ENCODE peak calls at places on chromosomes 2 and 18, in four cellular contexts. One of them, this sample, is unnamed.

GRCh38 chr2:25810428-25810827 is 67.9 kb downstream of the ASXL2 start:
- DNase-seq in cardiac muscle cell: no peak
- DNase-seq in left ventricle myocardium inferior: no peak
- DNase-seq in choroid plexus epithelial cell: no peak
- DNase-seq in this sample: no peak

GRCh38 chr2:137764638-137765037 is 199.6 kb upstream of the HNMT start:
- DNase-seq in cardiac muscle cell: no peak
- DNase-seq in left ventricle myocardium inferior: no peak
- DNase-seq in choroid plexus epithelial cell: no peak
- DNase-seq in this sample: no peak

GRCh38 chr2:69059731-69060290 is 46.8 kb downstream of the ANTXR1 start:
- DNase-seq in cardiac muscle cell: peak; percentile 47
- DNase-seq in left ventricle myocardium inferior: no peak
- DNase-seq in choroid plexus epithelial cell: no peak
- DNase-seq in this sample: no peak

GRCh38 chr2:226556050-226556449 is 243.6 kb downstream of the IRS1 start:
- DNase-seq in cardiac muscle cell: no peak
- DNase-seq in left ventricle myocardium inferior: no peak
- DNase-seq in choroid plexus epithelial cell: no peak
- DNase-seq in this sample: no peak

GRCh38 chr18:28802546-28802945 is 625.6 kb upstream of the CDH2 start:
- DNase-seq in cardiac muscle cell: peak; percentile 59
- DNase-seq in left ventricle myocardium inferior: no peak
- DNase-seq in choroid plexus epithelial cell: no peak
- DNase-seq in this sample: no peak

GRCh38 chr2:98623657-98624056 is 15.3 kb downstream of the UNC50 start:
- DNase-seq in cardiac muscle cell: peak; percentile 79
- DNase-seq in left ventricle myocardium inferior: peak; percentile 48
- DNase-seq in choroid plexus epithelial cell: peak; percentile 76
- DNase-seq in this sample: no peak

GRCh38 chr2:237866119-237866621 is 6.7 kb downstream of the RAMP1 start:
- DNase-seq in cardiac muscle cell: peak; percentile 68
- DNase-seq in left ventricle myocardium inferior: no peak
- DNase-seq in choroid plexus epithelial cell: peak; percentile 61
- DNase-seq in this sample: no peak

GRCh38 chr2:31764169-31764568 is 183.4 kb upstream of the SRD5A2 start:
- DNase-seq in cardiac muscle cell: no peak
- DNase-seq in left ventricle myocardium inferior: no peak
- DNase-seq in choroid plexus epithelial cell: no peak
- DNase-seq in this sample: no peak

GRCh38 chr2:121872651-121873050 is 117.2 kb downstream of the TSN start:
- DNase-seq in cardiac muscle cell: no peak
- DNase-seq in left ventricle myocardium inferior: no peak
- DNase-seq in choroid plexus epithelial cell: no peak
- DNase-seq in this sample: no peak

GRCh38 chr2:136136921-136137320 is 19.0 kb upstream of the CXCR4 start:
- DNase-seq in cardiac muscle cell: no peak
- DNase-seq in left ventricle myocardium inferior: no peak
- DNase-seq in choroid plexus epithelial cell: no peak
- DNase-seq in this sample: no peak

GRCh38 chr18:1513519-1513918 is 608.8 kb downstream of the ADCYAP1 start:
- DNase-seq in cardiac muscle cell: peak; percentile 1
- DNase-seq in left ventricle myocardium inferior: no peak
- DNase-seq in choroid plexus epithelial cell: no peak
- DNase-seq in this sample: no peak

GRCh38 chr2:178237488-178238143 is 43.3 kb downstream of the OSBPL6 start:
- DNase-seq in cardiac muscle cell: no peak
- DNase-seq in left ventricle myocardium inferior: no peak
- DNase-seq in choroid plexus epithelial cell: no peak
- DNase-seq in this sample: no peak

GRCh38 chr2:102301867-102302362 is 9.4 kb upstream of the IL1RL1 start:
- DNase-seq in cardiac muscle cell: peak; percentile 80
- DNase-seq in left ventricle myocardium inferior: no peak
- DNase-seq in choroid plexus epithelial cell: peak; percentile 77
- DNase-seq in this sample: no peak

GRCh38 chr2:26457241-26457666 is 20.7 kb downstream of the OTOF start:
- DNase-seq in cardiac muscle cell: no peak
- DNase-seq in left ventricle myocardium inferior: no peak
- DNase-seq in choroid plexus epithelial cell: no peak
- DNase-seq in this sample: no peak

GRCh38 chr18:13175754-13176210 is 42.8 kb upstream of the LDLRAD4 start:
- DNase-seq in cardiac muscle cell: no peak
- DNase-seq in left ventricle myocardium inferior: no peak
- DNase-seq in choroid plexus epithelial cell: no peak
- DNase-seq in this sample: no peak

GRCh38 chr2:153101187-153101586 is 377.4 kb downstream of the RPRM start:
- DNase-seq in cardiac muscle cell: no peak
- DNase-seq in left ventricle myocardium inferior: no peak
- DNase-seq in choroid plexus epithelial cell: no peak
- DNase-seq in this sample: no peak

GRCh38 chr2:163681765-163682164 is 54.0 kb downstream of the FIGN start:
- DNase-seq in cardiac muscle cell: peak; percentile 83
- DNase-seq in left ventricle myocardium inferior: no peak
- DNase-seq in choroid plexus epithelial cell: peak; percentile 63
- DNase-seq in this sample: no peak

GRCh38 chr18:70419526-70419925 is 130.7 kb downstream of the SOCS6 start:
- DNase-seq in cardiac muscle cell: peak; percentile 88
- DNase-seq in left ventricle myocardium inferior: no peak
- DNase-seq in choroid plexus epithelial cell: peak; percentile 53
- DNase-seq in this sample: no peak

GRCh38 chr18:22368066-22368465 is 49.6 kb downstream of the CTAGE1 start:
- DNase-seq in cardiac muscle cell: no peak
- DNase-seq in left ventricle myocardium inferior: no peak
- DNase-seq in choroid plexus epithelial cell: no peak
- DNase-seq in this sample: no peak

GRCh38 chr18:23066504-23067039 is 68.7 kb upstream of the CABLES1 start:
- DNase-seq in cardiac muscle cell: no peak
- DNase-seq in left ventricle myocardium inferior: no peak
- DNase-seq in choroid plexus epithelial cell: no peak
- DNase-seq in this sample: no peak

GRCh38 chr18:74447404-74448152 is 9.5 kb downstream of the DIPK1C start:
- DNase-seq in cardiac muscle cell: no peak
- DNase-seq in left ventricle myocardium inferior: no peak
- DNase-seq in choroid plexus epithelial cell: no peak
- DNase-seq in this sample: no peak

GRCh38 chr2:41926614-41927580 is 120.9 kb upstream of the PKDCC start:
- DNase-seq in cardiac muscle cell: peak; percentile 56
- DNase-seq in left ventricle myocardium inferior: no peak
- DNase-seq in choroid plexus epithelial cell: no peak
- DNase-seq in this sample: no peak

GRCh38 chr18:7775848-7776247 is 208.7 kb downstream of the PTPRM start:
- DNase-seq in cardiac muscle cell: no peak
- DNase-seq in left ventricle myocardium inferior: no peak
- DNase-seq in choroid plexus epithelial cell: no peak
- DNase-seq in this sample: no peak

GRCh38 chr18:74929110-74929509 is 279.8 kb downstream of the PTGR3 start:
- DNase-seq in cardiac muscle cell: no peak
- DNase-seq in left ventricle myocardium inferior: no peak
- DNase-seq in choroid plexus epithelial cell: no peak
- DNase-seq in this sample: no peak

GRCh38 chr2:144520718-144521487 is 984 bp upstream of the ZEB2 start:
- DNase-seq in cardiac muscle cell: peak; percentile 95
- DNase-seq in left ventricle myocardium inferior: no peak
- DNase-seq in choroid plexus epithelial cell: peak; percentile 95
- DNase-seq in this sample: no peak

GRCh38 chr2:159256159-159256558 is 30.3 kb downstream of the WDSUB1 start:
- DNase-seq in cardiac muscle cell: no peak
- DNase-seq in left ventricle myocardium inferior: no peak
- DNase-seq in choroid plexus epithelial cell: peak; percentile 81
- DNase-seq in this sample: peak; percentile 67

GRCh38 chr2:165535443-165535842 is 65.9 kb downstream of the CSRNP3 start:
- DNase-seq in cardiac muscle cell: no peak
- DNase-seq in left ventricle myocardium inferior: no peak
- DNase-seq in choroid plexus epithelial cell: no peak
- DNase-seq in this sample: no peak

GRCh38 chr2:151363709-151364108 is 6.3 kb downstream of the TNFAIP6 start:
- DNase-seq in cardiac muscle cell: peak; percentile 92
- DNase-seq in left ventricle myocardium inferior: peak; percentile 39
- DNase-seq in choroid plexus epithelial cell: peak; percentile 52
- DNase-seq in this sample: no peak

GRCh38 chr2:128415768-128416039 is 97.0 kb upstream of the HS6ST1 start:
- DNase-seq in cardiac muscle cell: no peak
- DNase-seq in left ventricle myocardium inferior: no peak
- DNase-seq in choroid plexus epithelial cell: no peak
- DNase-seq in this sample: no peak

GRCh38 chr2:182730486-182730885 is 14.4 kb downstream of the DNAJC10 start:
- DNase-seq in cardiac muscle cell: no peak
- DNase-seq in left ventricle myocardium inferior: no peak
- DNase-seq in choroid plexus epithelial cell: no peak
- DNase-seq in this sample: no peak

GRCh38 chr2:187614756-187615155 is 60.5 kb upstream of the TFPI start:
- DNase-seq in cardiac muscle cell: peak; percentile 37
- DNase-seq in left ventricle myocardium inferior: no peak
- DNase-seq in choroid plexus epithelial cell: peak; percentile 83
- DNase-seq in this sample: no peak

GRCh38 chr2:9703701-9704221 is 73.0 kb upstream of the YWHAQ start:
- DNase-seq in cardiac muscle cell: peak; percentile 75
- DNase-seq in left ventricle myocardium inferior: no peak
- DNase-seq in choroid plexus epithelial cell: peak; percentile 85
- DNase-seq in this sample: peak; percentile 62

GRCh38 chr2:83055338-83056010 is 1403.6 kb downstream of the SUCLG1 start:
- DNase-seq in cardiac muscle cell: peak; percentile 92
- DNase-seq in left ventricle myocardium inferior: no peak
- DNase-seq in choroid plexus epithelial cell: peak; percentile 95
- DNase-seq in this sample: peak; percentile 47

GRCh38 chr2:235640900-235641299 is 147.1 kb downstream of the AGAP1 start:
- DNase-seq in cardiac muscle cell: no peak
- DNase-seq in left ventricle myocardium inferior: no peak
- DNase-seq in choroid plexus epithelial cell: no peak
- DNase-seq in this sample: no peak

GRCh38 chr2:174902491-174903242 is 102.5 kb downstream of the CHN1 start:
- DNase-seq in cardiac muscle cell: peak; percentile 64
- DNase-seq in left ventricle myocardium inferior: no peak
- DNase-seq in choroid plexus epithelial cell: peak; percentile 72
- DNase-seq in this sample: no peak

GRCh38 chr2:121087117-121087516 is 197.9 kb downstream of the TFCP2L1 start:
- DNase-seq in cardiac muscle cell: no peak
- DNase-seq in left ventricle myocardium inferior: no peak
- DNase-seq in choroid plexus epithelial cell: no peak
- DNase-seq in this sample: no peak

GRCh38 chr2:191187105-191187829 is 36.5 kb upstream of the STAT4 start:
- DNase-seq in cardiac muscle cell: no peak
- DNase-seq in left ventricle myocardium inferior: no peak
- DNase-seq in choroid plexus epithelial cell: no peak
- DNase-seq in this sample: no peak

GRCh38 chr2:148023861-148024260 is 3.0 kb downstream of the MBD5 start:
- DNase-seq in cardiac muscle cell: no peak
- DNase-seq in left ventricle myocardium inferior: no peak
- DNase-seq in choroid plexus epithelial cell: no peak
- DNase-seq in this sample: no peak

GRCh38 chr2:148020358-148021058 is at the start of gene ORC4:
- DNase-seq in cardiac muscle cell: peak; percentile 100
- DNase-seq in left ventricle myocardium inferior: peak; percentile 98
- DNase-seq in choroid plexus epithelial cell: peak; percentile 100
- DNase-seq in this sample: peak; percentile 99

GRCh38 chr2:148022351-148022750 is 1.5 kb downstream of the MBD5 start:
- DNase-seq in cardiac muscle cell: no peak
- DNase-seq in left ventricle myocardium inferior: no peak
- DNase-seq in choroid plexus epithelial cell: peak; percentile 18
- DNase-seq in this sample: no peak

GRCh38 chr2:148021059-148021985 is at the start of gene MBD5:
- DNase-seq in cardiac muscle cell: peak; percentile 71
- DNase-seq in left ventricle myocardium inferior: no peak
- DNase-seq in choroid plexus epithelial cell: peak; percentile 73
- DNase-seq in this sample: peak; percentile 13

GRCh38 chr2:148022882-148023281 is 2.0 kb downstream of the MBD5 start:
- DNase-seq in cardiac muscle cell: no peak
- DNase-seq in left ventricle myocardium inferior: no peak
- DNase-seq in choroid plexus epithelial cell: no peak
- DNase-seq in this sample: no peak
- H3K4me3 ChIP-seq in cardiac muscle cell: peak overlapping the region; percentile 53
- H3K4me3 ChIP-seq in left ventricle myocardium inferior: peak overlapping the region; percentile 85
- H3K4me3 ChIP-seq in choroid plexus epithelial cell: peak overlapping the region; percentile 79
- H3K4me3 ChIP-seq in this sample: peak overlapping the region; percentile 94

GRCh38 chr2:6109801-6110200 is 417.6 kb downstream of the SOX11 start:
- DNase-seq in cardiac muscle cell: no peak
- DNase-seq in left ventricle myocardium inferior: no peak
- DNase-seq in choroid plexus epithelial cell: no peak
- DNase-seq in this sample: no peak

GRCh38 chr2:6107290-6107689 is 415.1 kb downstream of the SOX11 start:
- DNase-seq in cardiac muscle cell: no peak
- DNase-seq in left ventricle myocardium inferior: no peak
- DNase-seq in choroid plexus epithelial cell: no peak
- DNase-seq in this sample: no peak

GRCh38 chr2:6103372-6103771 is 411.2 kb downstream of the SOX11 start:
- DNase-seq in cardiac muscle cell: no peak
- DNase-seq in left ventricle myocardium inferior: no peak
- DNase-seq in choroid plexus epithelial cell: no peak
- DNase-seq in this sample: no peak

GRCh38 chr2:6103949-6104348 is 411.8 kb downstream of the SOX11 start:
- DNase-seq in cardiac muscle cell: no peak
- DNase-seq in left ventricle myocardium inferior: no peak
- DNase-seq in choroid plexus epithelial cell: no peak
- DNase-seq in this sample: no peak
- TF ChIP-seq CTCF in cardiac muscle cell: no peak
- TF ChIP-seq CTCF in left ventricle myocardium inferior: no peak
- TF ChIP-seq CTCF in choroid plexus epithelial cell: no peak
- TF ChIP-seq CTCF in this sample: no peak

DNA sequence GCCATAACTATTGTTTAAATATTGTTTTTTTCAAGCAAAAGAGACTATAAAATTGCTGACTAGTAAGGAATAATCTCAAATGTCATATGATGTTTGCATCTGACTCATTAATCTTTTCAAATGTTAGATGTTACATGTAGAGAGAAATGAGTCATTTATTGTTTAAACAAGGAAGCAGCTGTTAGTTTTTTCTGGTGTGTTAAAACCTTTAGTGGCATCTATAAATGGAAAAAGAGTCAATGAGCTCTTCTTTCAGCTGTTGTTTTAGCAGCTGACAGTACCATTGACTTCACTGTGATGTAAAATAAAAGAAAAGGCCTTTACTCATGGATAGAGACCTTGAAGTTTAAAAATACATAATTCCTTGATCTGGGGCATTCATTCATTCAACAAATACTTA is 1.8 kb upstream of the KLHL41 start:
- DNase-seq in cardiac muscle cell: peak; percentile 58
- DNase-seq in left ventricle myocardium inferior: no peak
- DNase-seq in choroid plexus epithelial cell: peak; percentile 84
- DNase-seq in this sample: no peak
- H3K4me3 ChIP-seq in cardiac muscle cell: no peak overlapping the region
- H3K4me3 ChIP-seq in left ventricle myocardium inferior: no peak overlapping the region
- H3K4me3 ChIP-seq in choroid plexus epithelial cell: no peak overlapping the region
- H3K4me3 ChIP-seq in this sample: no peak overlapping the region

GRCh38 chr2:47056875-47057731 is 98.0 kb downstream of the STPG4 start:
- DNase-seq in cardiac muscle cell: peak; percentile 71
- DNase-seq in left ventricle myocardium inferior: peak; percentile 66
- DNase-seq in choroid plexus epithelial cell: no peak
- DNase-seq in this sample: no peak
- TF ChIP-seq CTCF in cardiac muscle cell: no peak
- TF ChIP-seq CTCF in left ventricle myocardium inferior: no peak
- TF ChIP-seq CTCF in choroid plexus epithelial cell: no peak
- TF ChIP-seq CTCF in this sample: no peak